ENCODE peak calls at places on chromosomes 6 and 20, in nine cellular contexts. A is psoas muscle, I is left ventricle myocardium inferior, F is H9, X is prostate gland, J is foreskin fibroblast, G is kidney epithelial cell, V is neural progenitor cell, H is IMR-90. R is an unnamed sample.

GRCh38 chr6:109816452-109817374 is 125.6 kb downstream of the FIG4 start:
- DNase-seq in F (no peak), A (no peak), X (peak; percentile 14), J (no peak), H (no peak), I (no peak), G (no peak), V (no peak), R (no peak)

GRCh38 chr6:102798631-102799030 is 1405.1 kb downstream of the GRIK2 start:
- DNase-seq in X (no peak), I (no peak), F (peak; percentile 77), J (no peak), H (no peak), G (no peak), V (peak; percentile 75), A (no peak), R (no peak)

GRCh38 chr20:36784116-36784515 is 10.6 kb upstream of the DSN1 start:
- DNase-seq in H (no peak), I (no peak), V (no peak), A (no peak), G (no peak), J (no peak), F (no peak), X (no peak), R (no peak)

GRCh38 chr6:144215932-144216667 is 65.8 kb downstream of the STX11 start:
- DNase-seq in H (peak; percentile 98), F (peak; percentile 95), A (peak; percentile 95), V (peak; percentile 97), X (peak; percentile 96), I (peak; percentile 93), G (peak; percentile 77), J (peak; percentile 93), R (peak; percentile 96)

GRCh38 chr6:82951389-82951788 is 114.3 kb downstream of the UBE3D start:
- DNase-seq in V (no peak), J (no peak), F (no peak), X (no peak), G (no peak), I (no peak), A (no peak), H (no peak), R (no peak)

GRCh38 chr6:167742719-167743303 is 83.9 kb upstream of the AFDN start:
- DNase-seq in F (no peak), V (peak; percentile 45), J (no peak), A (no peak), I (no peak), X (no peak), H (no peak), G (no peak), R (no peak)

GRCh38 chr6:48733581-48733980 is 622.6 kb upstream of the PTCHD4 start:
- DNase-seq in F (no peak), G (no peak), H (peak; percentile 15), X (no peak), A (no peak), I (no peak), V (no peak), J (no peak), R (no peak)

GRCh38 chr20:52937701-52938100 is 34.5 kb upstream of the TSHZ2 start:
- DNase-seq in J (no peak), I (no peak), F (peak; percentile 30), X (no peak), G (no peak), A (no peak), H (no peak), V (peak; percentile 5), R (no peak)

GRCh38 chr6:162177733-162178132 is 549.8 kb downstream of the PRKN start:
- DNase-seq in X (no peak), A (no peak), V (peak; percentile 15), H (no peak), F (peak; percentile 45), J (no peak), I (no peak), G (no peak), R (no peak)

GRCh38 chr6:52360601-52361346 is 1.2 kb upstream of the PAQR8 start:
- DNase-seq in I (no peak), X (no peak), J (no peak), H (no peak), A (no peak), G (no peak), F (no peak), V (no peak), R (peak; percentile 33)

GRCh38 chr6:43880236-43881120 is 110.5 kb downstream of the VEGFA start:
- DNase-seq in X (no peak), H (no peak), G (no peak), A (no peak), I (no peak), V (no peak), F (no peak), J (no peak), R (no peak)

GRCh38 chr20:25032065-25032477 is 25.9 kb downstream of the ACSS1 start:
- DNase-seq in I (no peak), V (no peak), H (no peak), A (peak; percentile 8), X (no peak), F (no peak), J (no peak), G (no peak), R (no peak)

GRCh38 chr6:119637768-119638167 is 288.2 kb upstream of the MAN1A1 start:
- DNase-seq in A (no peak), J (no peak), X (no peak), I (no peak), G (no peak), H (no peak), F (no peak), V (no peak), R (peak; percentile 14)

GRCh38 chr6:144898052-144898689 is 613.0 kb downstream of the UTRN start:
- DNase-seq in G (peak; percentile 26), V (no peak), X (no peak), H (peak; percentile 54), J (peak; percentile 67), I (no peak), A (no peak), F (no peak), R (no peak)

GRCh38 chr6:33592280-33592594 is 12.2 kb upstream of the BAK1 start:
- DNase-seq in A (no peak), G (no peak), V (no peak), I (no peak), X (no peak), J (no peak), F (no peak), H (no peak), R (no peak)

GRCh38 chr6:23081701-23082100 is 512.3 kb downstream of the HDGFL1 start:
- DNase-seq in A (no peak), F (peak; percentile 24), I (no peak), X (no peak), V (peak; percentile 3), H (no peak), J (no peak), G (no peak), R (no peak)

DNA sequence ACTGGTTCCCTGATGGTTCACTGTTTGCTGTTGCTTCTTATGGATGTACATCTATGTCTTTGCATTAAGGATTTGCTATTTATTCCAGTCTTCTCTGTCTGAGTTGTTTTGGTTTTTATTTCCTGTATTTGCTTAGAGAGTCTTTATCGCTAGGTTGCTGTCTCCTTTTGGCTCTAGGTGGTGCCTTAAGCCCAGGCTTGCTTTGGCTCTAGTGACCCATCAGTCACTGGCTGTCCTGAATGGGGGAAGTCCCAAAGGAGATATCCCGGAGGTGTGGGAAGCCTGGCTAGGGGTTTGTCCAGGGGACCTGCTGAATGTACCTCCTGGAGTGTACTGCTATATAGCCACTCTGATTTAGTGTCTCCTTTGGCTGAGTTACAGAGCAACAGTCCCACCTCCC is 53.4 kb downstream of the MCHR2 start:
- DNase-seq in J (no peak), G (no peak), X (no peak), I (no peak), H (no peak), V (no peak), F (peak; percentile 38), A (no peak), R (no peak)
- TF ChIP-seq CTCF in J (no peak), G (no peak), X (no peak), I (no peak), H (no peak), V (no peak), F (no peak), A (no peak), R (no peak)

DNA sequence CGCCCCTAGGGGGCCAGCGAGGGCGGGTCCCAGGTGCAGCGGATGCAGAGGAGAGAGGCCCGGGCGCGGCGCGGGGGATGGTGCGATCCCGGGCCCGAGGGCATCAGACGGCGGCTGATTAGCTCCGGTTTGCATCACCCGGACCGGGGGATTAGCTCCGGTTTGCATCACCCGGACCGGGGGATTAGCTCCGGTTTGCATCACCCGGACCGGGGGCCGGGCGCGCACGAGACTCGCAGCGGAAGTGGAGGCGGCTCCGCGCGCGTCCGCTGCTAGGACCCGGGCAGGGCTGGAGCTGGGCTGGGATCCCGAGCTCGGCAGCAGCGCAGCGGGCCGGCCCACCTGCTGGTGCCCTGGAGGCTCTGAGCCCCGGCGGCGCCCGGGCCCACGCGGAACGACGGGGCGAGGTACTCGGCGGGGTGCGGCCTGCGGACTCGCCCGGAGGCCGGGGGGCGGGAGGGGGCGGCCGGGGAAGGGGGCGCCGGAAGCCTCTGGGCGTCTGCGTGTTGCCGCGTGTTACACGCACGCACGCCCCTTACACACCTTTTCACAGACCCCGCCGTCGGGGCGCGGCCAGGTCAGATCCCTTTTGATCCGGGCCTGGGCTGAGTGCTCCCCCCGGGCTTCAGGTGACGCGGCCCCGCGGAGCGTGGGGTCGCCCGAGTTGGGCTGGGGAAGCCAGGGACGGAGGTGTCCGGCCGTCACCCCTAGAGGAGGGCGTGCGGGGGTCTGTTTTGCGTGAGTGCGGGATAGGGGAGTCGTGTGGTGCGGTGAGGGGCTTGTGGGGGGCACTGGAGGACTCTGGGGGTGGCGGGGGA is 412 bp downstream of the TRIB3 start:
- DNase-seq in I (peak; percentile 41), V (peak; percentile 79), J (peak; percentile 46), A (peak; percentile 62), H (peak; percentile 57), F (peak; percentile 78), G (no peak), X (peak; percentile 38), R (peak; percentile 83)
- TF ChIP-seq CTCF in I (no peak), V (peak; percentile 19), J (no peak), A (no peak), H (no peak), F (peak; percentile 28), G (peak; percentile 25), X (no peak), R (no peak)

DNA sequence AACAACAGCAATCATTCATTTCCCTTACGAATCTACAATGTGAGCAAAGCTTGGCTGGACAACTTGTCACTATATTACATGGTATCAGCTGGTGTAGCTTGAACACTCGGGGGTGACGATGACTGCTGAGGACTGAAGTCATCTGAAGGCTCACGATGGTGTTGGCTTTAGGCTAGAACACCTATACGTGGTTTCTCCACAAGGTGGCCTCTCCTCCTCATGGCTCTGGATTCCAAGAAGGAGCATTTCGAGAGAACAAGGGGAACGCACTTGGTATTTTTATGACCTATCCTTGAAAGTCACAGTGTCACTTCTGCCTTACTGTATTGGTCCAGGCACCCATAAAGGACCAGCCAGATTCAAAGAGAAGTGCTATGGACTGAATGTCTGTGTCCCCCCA is 37.5 kb upstream of the ADGRF1 start:
- DNase-seq in V (no peak), X (no peak), A (no peak), I (no peak), H (no peak), J (no peak), F (peak; percentile 50), G (no peak), R (no peak)
- TF ChIP-seq CTCF in V (peak; percentile 22), X (no peak), A (no peak), I (no peak), H (peak; percentile 21), J (no peak), F (peak; percentile 54), G (no peak), R (no peak)

GRCh38 chr20:29430531-29430930 is 1826.9 kb upstream of the DEFB115 start:
- DNase-seq in I (no peak), V (no peak), H (no peak), J (no peak), X (no peak), F (no peak), A (no peak), G (no peak), R (no peak)

GRCh38 chr20:29427201-29428060 is 1830.0 kb upstream of the DEFB115 start:
- DNase-seq in X (no peak), H (no peak), I (no peak), F (no peak), J (no peak), A (no peak), G (no peak), V (no peak), R (no peak)
- TF ChIP-seq CTCF in X (no peak), H (no peak), I (no peak), F (no peak), J (no peak), A (no peak), G (no peak), V (no peak), R (no peak)

R was measured in GM13976.